ENCODE peak calls at places on chromosomes 7 and 10, in ten cellular contexts. B is foreskin fibroblast, H is cardiac muscle cell, V is PC-3, F is adrenal gland, A is mucosa of descending colon, W is stomach, X is fibroblast of mammary gland, D is psoas muscle, E is brain microvascular endothelial cell. J is an unnamed sample.

GRCh38 chr7:17963281-17963680 is 23.0 kb upstream of the SNX13 start:
- DNase-seq in B (peak; percentile 90), H (no peak), V (no peak), F (peak; percentile 45), A (no peak), W (no peak), X (peak; percentile 76), D (no peak), E (no peak), J (peak; percentile 46)

GRCh38 chr7:130719550-130719949 is 14.5 kb downstream of the KLF14 start:
- DNase-seq in B (no peak), H (no peak), V (no peak), F (no peak), A (no peak), W (no peak), X (no peak), D (no peak), E (no peak), J (no peak)

GRCh38 chr7:73451780-73452398 is 18.3 kb downstream of the FZD9 start:
- DNase-seq in B (peak; percentile 82), H (peak; percentile 69), V (peak; percentile 67), F (peak; percentile 51), A (no peak), W (no peak), X (peak; percentile 74), D (no peak), E (peak; percentile 50), J (peak; percentile 24)

GRCh38 chr7:116196947-116197346 is 13.4 kb upstream of the TES start:
- DNase-seq in B (no peak), H (no peak), V (no peak), F (no peak), A (no peak), W (no peak), X (no peak), D (no peak), E (no peak), J (no peak)

GRCh38 chr10:34294137-34294536 is 521.0 kb downstream of the PARD3 start:
- DNase-seq in B (no peak), H (no peak), V (no peak), F (no peak), A (no peak), W (no peak), X (no peak), D (no peak), E (no peak), J (no peak)

GRCh38 chr7:151254851-151255250 is 6.4 kb upstream of the SMARCD3 start:
- DNase-seq in B (no peak), H (no peak), V (no peak), F (no peak), A (no peak), W (no peak), X (no peak), D (no peak), E (no peak), J (no peak)

GRCh38 chr7:90825779-90826178 is 229.7 kb downstream of the CDK14 start:
- DNase-seq in B (peak; percentile 89), H (no peak), V (peak; percentile 55), F (no peak), A (no peak), W (no peak), X (peak; percentile 95), D (no peak), E (no peak), J (peak; percentile 95)

GRCh38 chr7:32216759-32217158 is 146.6 kb upstream of the PDE1C start:
- DNase-seq in B (no peak), H (no peak), V (no peak), F (no peak), A (no peak), W (no peak), X (no peak), D (no peak), E (no peak), J (no peak)

GRCh38 chr7:30284298-30285066 is at the start of gene ZNRF2:
- DNase-seq in B (peak; percentile 97), H (peak; percentile 99), V (peak; percentile 99), F (peak; percentile 100), A (peak; percentile 99), W (peak; percentile 99), X (peak; percentile 96), D (peak; percentile 99), E (peak; percentile 96), J (peak; percentile 89)
- TF ChIP-seq CTCF in B (peak; percentile 37), H (peak; percentile 41), V (peak; percentile 46), F (peak; percentile 47), A (peak; percentile 59), W (no peak), X (no peak), D (peak; percentile 46), E (peak; percentile 26), J (peak; percentile 33)

GRCh38 chr10:122062831-122063674 is 74.1 kb downstream of the TACC2 start:
- DNase-seq in B (peak; percentile 92), H (peak; percentile 49), V (peak; percentile 90), F (peak; percentile 88), A (peak; percentile 85), W (peak; percentile 88), X (peak; percentile 92), D (peak; percentile 84), E (peak; percentile 82), J (peak; percentile 39)
- H3K4me3 ChIP-seq in B (no peak overlapping the region), H (no peak overlapping the region), V (no peak overlapping the region), F (no peak overlapping the region), A (no peak overlapping the region), W (no peak overlapping the region), X (no peak overlapping the region), D (no peak overlapping the region), E (no peak overlapping the region), J (no peak overlapping the region)

GRCh38 chr10:85790155-85790789 is 576.3 kb downstream of the GRID1 start:
- DNase-seq in B (no peak), H (no peak), V (no peak), F (no peak), A (no peak), W (no peak), X (no peak), D (no peak), E (no peak), J (no peak)

GRCh38 chr10:85794553-85794952 is 572.0 kb downstream of the GRID1 start:
- DNase-seq in B (no peak), H (no peak), V (no peak), F (no peak), A (no peak), W (no peak), X (no peak), D (no peak), E (no peak), J (no peak)

GRCh38 chr10:85792533-85792858 is 574.1 kb downstream of the GRID1 start:
- DNase-seq in B (no peak), H (no peak), V (no peak), F (no peak), A (no peak), W (no peak), X (no peak), D (no peak), E (no peak), J (no peak)

GRCh38 chr10:85789125-85789524 is 577.5 kb downstream of the GRID1 start:
- DNase-seq in B (no peak), H (no peak), V (no peak), F (no peak), A (no peak), W (no peak), X (no peak), D (no peak), E (no peak), J (no peak)

DNA sequence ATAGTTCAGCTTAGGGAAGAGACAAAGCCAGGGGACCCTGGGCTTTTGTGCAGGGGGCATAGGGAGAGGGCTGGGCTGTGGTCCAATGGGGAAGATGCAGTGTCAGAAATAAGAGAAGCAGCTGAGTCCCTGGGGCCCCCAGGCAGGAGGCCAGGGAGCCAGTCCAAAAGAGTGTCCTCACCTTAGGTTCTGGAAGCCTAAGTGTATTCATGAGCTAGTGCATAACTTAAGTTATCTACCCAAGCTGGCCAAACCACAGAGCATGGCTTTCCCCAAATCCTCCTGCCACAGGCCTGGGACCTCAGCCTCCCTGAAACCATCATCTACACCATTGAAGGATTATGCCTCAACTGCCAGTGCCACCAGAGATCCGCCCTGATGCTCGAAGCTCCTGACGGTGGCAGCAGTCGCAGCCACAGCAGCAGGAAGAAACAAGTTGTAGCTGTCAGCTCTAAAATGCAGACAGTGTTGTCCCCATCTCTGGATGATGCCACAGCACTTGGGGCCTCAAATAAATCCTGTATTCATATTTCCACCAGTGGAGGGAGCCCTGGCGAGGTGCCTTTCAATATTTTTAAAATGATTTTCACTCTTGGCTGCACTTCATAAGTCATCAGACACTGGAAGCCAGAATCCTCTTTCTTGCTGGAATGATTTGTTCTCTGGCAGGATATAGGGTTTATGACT is 574.6 kb downstream of the GRID1 start:
- DNase-seq in B (no peak), H (peak; percentile 26), V (peak; percentile 1), F (no peak), A (no peak), W (no peak), X (peak; percentile 14), D (peak; percentile 30), E (peak; percentile 17), J (no peak)
- TF ChIP-seq CTCF in B (no peak), H (no peak), V (no peak), F (no peak), A (no peak), W (no peak), X (peak; percentile 8), D (peak; percentile 17), E (no peak), J (no peak)

GRCh38 chr7:153188161-153188560 is 428.6 kb downstream of the ACTR3B start:
- DNase-seq in B (no peak), H (no peak), V (no peak), F (no peak), A (no peak), W (no peak), X (no peak), D (no peak), E (no peak), J (no peak)

GRCh38 chr7:153190452-153190851 is 430.9 kb downstream of the ACTR3B start:
- DNase-seq in B (no peak), H (peak; percentile 3), V (no peak), F (peak; percentile 3), A (no peak), W (no peak), X (no peak), D (no peak), E (no peak), J (no peak)

GRCh38 chr7:153190986-153191385 is 431.4 kb downstream of the ACTR3B start:
- DNase-seq in B (no peak), H (no peak), V (no peak), F (no peak), A (no peak), W (no peak), X (no peak), D (no peak), E (no peak), J (no peak)

GRCh38 chr7:153188630-153189029 is 429.1 kb downstream of the ACTR3B start:
- DNase-seq in B (no peak), H (no peak), V (no peak), F (no peak), A (no peak), W (no peak), X (no peak), D (no peak), E (no peak), J (no peak)

DNA sequence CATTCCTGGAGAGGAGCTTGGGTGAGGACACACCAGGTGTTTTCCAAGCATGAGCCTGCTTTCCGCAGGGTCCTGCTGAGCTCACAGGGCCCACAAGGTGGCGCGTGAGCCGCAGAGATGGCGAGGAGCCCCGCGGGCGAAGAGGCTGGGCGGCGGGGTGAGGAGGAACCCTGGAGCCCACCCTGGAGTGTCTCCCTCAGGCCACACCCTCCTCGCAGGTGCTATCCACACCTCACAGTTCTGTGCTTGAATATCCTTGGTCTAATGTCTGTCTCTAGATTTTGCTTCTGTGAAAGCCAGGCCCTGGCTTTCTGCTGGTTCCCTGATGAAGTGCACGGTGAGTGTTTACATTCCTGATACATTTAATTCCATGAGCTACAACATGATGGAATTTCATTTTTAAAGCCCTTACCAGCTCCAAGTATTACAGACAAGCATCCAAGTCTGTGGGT is 433.6 kb downstream of the ACTR3B start:
- DNase-seq in B (no peak), H (peak; percentile 27), V (peak; percentile 27), F (peak; percentile 4), A (peak; percentile 25), W (no peak), X (no peak), D (no peak), E (no peak), J (no peak)
- H3K4me3 ChIP-seq in B (no peak overlapping the region), H (no peak overlapping the region), V (no peak overlapping the region), F (no peak overlapping the region), A (no peak overlapping the region), W (peak overlapping the region; percentile 23), X (no peak overlapping the region), D (no peak overlapping the region), E (no peak overlapping the region), J (no peak overlapping the region)

J was measured in AG09309.